ENCODE peak calls at places on chromosomes 13 and 19, in nine cellular contexts. B, O, A, T, P, S, L, I and R are unnamed samples.

GRCh38 chr19:4807188-4807587 is 15.7 kb downstream of the FEM1A start:
- DNase-seq in L (no peak), S (no peak), O (no peak), I (no peak), T (no peak), B (no peak), P (no peak), A (peak; percentile 21), R (no peak)

GRCh38 chr19:11410682-11411081 is 8.4 kb downstream of the RGL3 start:
- DNase-seq in B (no peak), O (no peak), I (no peak), P (no peak), L (no peak), S (no peak), A (no peak), T (no peak), R (no peak)

GRCh38 chr13:31282741-31283455 is 83.1 kb downstream of the B3GLCT start:
- DNase-seq in P (no peak), T (no peak), I (no peak), L (no peak), O (no peak), B (no peak), S (no peak), A (no peak), R (no peak)

GRCh38 chr13:50119593-50119992 is 104.3 kb downstream of the KCNRG start:
- DNase-seq in T (no peak), B (no peak), P (no peak), S (no peak), A (no peak), I (no peak), L (no peak), O (no peak), R (no peak)

GRCh38 chr19:17156296-17156946 is 58.7 kb upstream of the USE1 start:
- DNase-seq in O (no peak), I (no peak), S (no peak), T (no peak), B (no peak), P (no peak), A (no peak), L (no peak), R (no peak)

GRCh38 chr13:37905736-37906135 is 36.2 kb upstream of the TRPC4 start:
- DNase-seq in T (no peak), P (no peak), B (no peak), S (no peak), L (no peak), I (no peak), A (no peak), O (peak; percentile 35), R (no peak)

GRCh38 chr13:73212482-73212881 is 153.7 kb downstream of the KLF5 start:
- DNase-seq in B (no peak), T (no peak), L (no peak), O (no peak), P (no peak), S (no peak), I (no peak), A (no peak), R (no peak)

GRCh38 chr13:100356889-100357288 is 231.7 kb downstream of the GGACT start:
- DNase-seq in O (no peak), P (no peak), L (no peak), T (no peak), A (no peak), S (no peak), B (peak; percentile 5), I (no peak), R (no peak)

GRCh38 chr13:75771818-75772217 is 135.7 kb downstream of the LMO7 start:
- DNase-seq in T (no peak), O (peak; percentile 66), I (no peak), P (peak; percentile 59), B (peak; percentile 32), S (no peak), A (no peak), L (no peak), R (no peak)